ENCODE peak calls at places on chromosome 6, in nine cellular contexts. N is BJ, G is Peyer's patch, D is suprapubic skin, B is left ventricle myocardium inferior, W is body of pancreas, U is right lobe of liver, O is stomach, F is PC-3. X is an unnamed sample. For H3K36me3, the result is how much of the 10 kb centered on the place peaks cover.

GRCh38 chr6:166760288-166760687 is 133.2 kb upstream of the RPS6KA2 start:
- DNase-seq in B (no peak), U (no peak), G (no peak), O (no peak), N (no peak), D (no peak), W (no peak), F (no peak), X (peak)

GRCh38 chr6:118542184-118542952 is 5.7 kb upstream of the PLN start:
- DNase-seq in G (no peak), D (no peak), N (peak), F (peak), U (no peak), O (no peak), W (no peak), B (no peak), X (no peak)

GRCh38 chr6:136723780-136724179 is 68.5 kb downstream of the MAP3K5 start:
- DNase-seq in D (no peak), N (no peak), U (no peak), W (peak), G (no peak), B (no peak), O (no peak), F (peak), X (no peak)

GRCh38 chr6:146289816-146290588 is 253.6 kb upstream of the RAB32 start:
- DNase-seq in B (no peak), U (no peak), D (no peak), F (peak), W (no peak), O (no peak), N (peak), G (no peak), X (peak)

GRCh38 chr6:53144802-53145201 is 3.8 kb downstream of the GCM1 start:
- DNase-seq in B (no peak), N (no peak), O (no peak), F (no peak), W (no peak), U (no peak), G (no peak), D (no peak), X (no peak)

GRCh38 chr6:113901482-113901881 is 44.3 kb downstream of the MARCKS start:
- DNase-seq in F (no peak), N (no peak), U (no peak), O (no peak), W (no peak), G (no peak), B (no peak), D (no peak), X (no peak)

GRCh38 chr6:145070791-145071190 is 664.5 kb downstream of the EPM2A start:
- DNase-seq in F (peak), U (no peak), B (no peak), W (no peak), D (no peak), O (no peak), G (no peak), N (peak), X (no peak)

GRCh38 chr6:21679761-21680265 is 86.3 kb downstream of the SOX4 start:
- DNase-seq in F (peak), B (no peak), W (peak), G (no peak), U (no peak), D (no peak), N (peak), O (no peak), X (no peak)

GRCh38 chr6:87875781-87876180 is 171.9 kb upstream of the SPACA1 start:
- DNase-seq in N (no peak), F (peak), D (no peak), G (no peak), O (no peak), B (no peak), W (no peak), U (no peak), X (no peak)

GRCh38 chr6:79601020-79601609 is 30.0 kb upstream of the SH3BGRL2 start:
- DNase-seq in D (no peak), U (no peak), O (no peak), G (no peak), N (peak), F (peak), B (no peak), W (no peak), X (no peak)

GRCh38 chr6:5992551-5993225 is 14.0 kb downstream of the NRN1 start:
- DNase-seq in U (no peak), N (no peak), D (no peak), B (no peak), W (no peak), G (no peak), O (no peak), F (no peak), X (no peak)

GRCh38 chr6:10733151-10733715 is 10.4 kb downstream of the TMEM14C start:
- DNase-seq in D (no peak), G (no peak), W (no peak), U (no peak), F (no peak), O (no peak), B (no peak), N (no peak), X (no peak)

GRCh38 chr6:1470040-1470439 is 80.7 kb downstream of the FOXF2 start:
- DNase-seq in F (no peak), O (no peak), W (no peak), D (no peak), N (no peak), G (no peak), U (no peak), B (no peak), X (no peak)

GRCh38 chr6:11283629-11284028 is 51.2 kb upstream of the NEDD9 start:
- DNase-seq in D (no peak), G (no peak), B (no peak), O (no peak), U (no peak), W (no peak), N (no peak), F (no peak), X (no peak)

GRCh38 chr6:170286246-170286933 is 4.5 kb downstream of the DLL1 start:
- DNase-seq in F (no peak), G (peak), U (no peak), W (peak), N (no peak), B (peak), D (no peak), O (peak), X (peak)

GRCh38 chr6:22153384-22154158 is 143.3 kb downstream of the PRL start:
- DNase-seq in W (no peak), O (no peak), F (no peak), G (no peak), B (no peak), D (no peak), U (no peak), N (no peak), X (no peak)

GRCh38 chr6:49980898-49981297 is 11.5 kb upstream of the DEFB113 start:
- DNase-seq in B (no peak), O (no peak), U (no peak), F (no peak), G (no peak), D (no peak), N (no peak), W (no peak), X (no peak)

GRCh38 chr6:71889366-71889765 is 3.0 kb downstream of the RIMS1 start:
- DNase-seq in F (no peak), B (no peak), N (no peak), W (no peak), G (no peak), U (no peak), D (no peak), O (no peak), X (no peak)

GRCh38 chr6:136415351-136416005 is 125.8 kb upstream of the BCLAF1 start:
- DNase-seq in U (no peak), W (no peak), D (no peak), O (no peak), F (no peak), B (no peak), N (no peak), G (no peak), X (no peak)

GRCh38 chr6:2857580-2858337 is 16.1 kb upstream of the SERPINB1 start:
- DNase-seq in W (no peak), G (peak), U (peak), F (peak), O (no peak), B (peak), N (no peak), D (no peak), X (no peak)

GRCh38 chr6:133748628-133749027 is 140.3 kb upstream of the TCF21 start:
- DNase-seq in U (no peak), D (no peak), N (no peak), W (no peak), B (no peak), F (no peak), O (no peak), G (no peak), X (no peak)

GRCh38 chr6:37103169-37104039 is 66.5 kb upstream of the PIM1 start:
- DNase-seq in W (peak), G (peak), O (peak), B (peak), N (no peak), U (peak), D (peak), F (peak), X (peak)

GRCh38 chr6:44462797-44463770 is 75.6 kb downstream of the CDC5L start:
- DNase-seq in F (no peak), O (no peak), W (no peak), D (no peak), B (no peak), G (no peak), U (no peak), N (no peak), X (no peak)

GRCh38 chr6:150310539-150310938 is 58.3 kb upstream of the IYD start:
- DNase-seq in F (no peak), G (no peak), N (no peak), O (no peak), U (no peak), W (no peak), D (no peak), B (no peak), X (no peak)

GRCh38 chr6:141682391-141682790 is 450.3 kb upstream of the GJE1 start:
- DNase-seq in B (no peak), O (no peak), N (no peak), U (no peak), W (no peak), F (peak), G (no peak), D (no peak), X (no peak)

GRCh38 chr6:150738092-150738625 is 127.3 kb upstream of the MTHFD1L start:
- DNase-seq in D (no peak), U (no peak), O (no peak), B (no peak), N (no peak), W (no peak), F (no peak), G (no peak), X (no peak)

GRCh38 chr6:42010185-42010872 is 40.0 kb upstream of the TAF8 start:
- DNase-seq in W (no peak), O (peak), B (no peak), F (no peak), G (no peak), D (no peak), N (no peak), U (no peak), X (no peak)

DNA sequence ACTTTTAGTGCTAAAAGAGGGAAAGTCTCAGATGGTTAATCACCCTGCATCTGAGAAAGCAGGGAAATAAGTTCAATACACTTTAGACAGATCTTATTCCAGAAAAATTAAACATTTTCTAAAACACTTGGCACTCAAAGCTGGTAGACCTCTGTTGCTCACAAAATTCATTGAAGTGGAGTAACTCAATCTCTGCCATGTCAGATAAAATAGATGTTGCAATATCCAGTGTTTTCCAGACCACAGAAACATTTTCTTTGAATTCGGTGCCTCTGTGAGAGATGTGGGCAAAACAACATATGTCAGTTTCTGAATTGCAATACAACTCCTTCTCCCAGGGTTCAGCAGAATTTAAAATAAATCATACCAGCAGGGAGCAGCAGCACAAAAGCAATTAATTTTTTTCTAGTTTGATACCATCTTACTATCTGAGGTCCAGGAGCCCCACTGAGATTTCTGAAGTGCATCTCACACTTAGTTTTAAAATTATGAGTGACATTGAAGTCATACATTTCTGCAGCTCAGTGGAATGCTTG is 11.3 kb upstream of the PKHD1 start:
- DNase-seq in U (no peak), G (no peak), D (no peak), W (no peak), N (no peak), B (no peak), F (peak), O (no peak), X (no peak)
- TF ChIP-seq CTCF in U (no peak), G (no peak), D (no peak), W (no peak), N (no peak), B (no peak), F (peak), O (no peak), X (no peak)

DNA sequence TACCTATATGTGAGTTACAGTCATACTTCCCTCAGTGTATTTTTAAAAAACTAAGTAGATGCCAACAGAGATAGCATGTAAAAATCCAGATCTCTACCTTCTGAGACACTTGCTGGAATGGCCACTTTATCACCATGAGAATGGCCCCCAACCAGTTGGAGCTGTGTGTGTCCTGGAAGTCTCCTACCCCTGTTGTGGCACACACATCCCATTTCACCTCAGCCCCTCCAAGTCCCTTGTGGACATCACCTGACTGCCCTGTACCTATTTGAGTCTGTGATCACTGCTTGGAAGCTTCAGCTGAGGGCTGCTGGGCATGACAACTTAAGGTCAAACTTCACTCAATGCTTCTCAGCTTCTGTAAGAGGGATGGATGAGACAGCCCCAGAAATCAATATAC is 24.1 kb downstream of the MOCS1 start:
- DNase-seq in W (no peak), D (no peak), G (no peak), N (no peak), U (no peak), F (no peak), B (no peak), O (no peak), X (no peak)
- H3K36me3 ChIP-seq in W (under half), D (under half), G (half or more), N (under half), U (under half), F (under half), B (half or more), O (under half), X (under half)

GRCh38 chr6:160041608-160042007 is 72.7 kb downstream of the IGF2R start:
- DNase-seq in W (peak), N (no peak), O (peak), G (no peak), B (peak), D (no peak), U (peak), F (peak), X (no peak)
- TF ChIP-seq CTCF in W (peak), N (peak), O (no peak), G (no peak), B (peak), D (peak), U (peak), F (peak), X (no peak)

DNA sequence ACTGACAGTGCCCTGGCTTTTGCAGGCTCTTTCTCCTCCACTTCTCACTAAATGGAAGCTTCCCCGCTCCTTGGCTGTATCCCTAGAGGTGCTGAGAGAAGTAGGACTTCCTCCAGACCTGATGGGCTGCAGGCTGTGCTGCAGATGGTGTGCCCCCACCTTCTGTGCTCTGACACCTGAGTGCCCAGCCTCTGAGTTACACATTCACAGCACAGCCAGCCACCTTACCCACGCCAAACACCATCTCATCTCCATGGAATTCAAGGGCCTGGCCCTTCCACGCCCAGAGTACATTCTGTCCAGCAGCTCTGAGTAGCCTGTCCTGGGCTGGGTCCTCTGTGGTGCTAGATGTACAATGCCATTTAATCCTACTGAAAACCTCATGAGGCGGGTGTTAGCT is 5.3 kb downstream of the SFTA2 start:
- DNase-seq in W (peak), F (peak), N (no peak), O (peak), D (no peak), U (no peak), B (no peak), G (peak), X (no peak)
- H3K36me3 ChIP-seq in W (under half), F (under half), N (under half), O (under half), D (half or more), U (under half), B (under half), G (half or more), X (under half)

DNA sequence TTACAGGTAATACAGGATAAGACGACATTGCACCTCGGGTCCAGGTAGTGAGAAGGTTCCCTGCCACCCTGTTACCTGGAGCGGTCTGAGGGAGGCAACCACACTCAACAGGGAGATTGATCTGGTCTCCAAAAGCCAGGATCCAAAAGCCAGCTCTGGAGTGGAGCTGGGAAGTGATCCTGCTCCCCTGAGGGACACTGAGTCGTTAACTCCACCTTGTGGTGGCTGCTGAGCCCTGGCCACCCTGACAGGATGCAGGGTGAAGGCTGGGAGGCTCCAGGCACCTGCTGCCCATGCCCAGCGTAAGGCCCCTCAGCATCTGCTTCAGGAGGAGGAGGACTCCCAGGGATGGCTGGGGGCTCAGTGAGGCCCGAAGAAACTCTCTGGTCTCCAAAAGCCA is 38.7 kb upstream of the SLC22A2 start:
- DNase-seq in G (peak), B (no peak), O (no peak), W (no peak), F (peak), D (no peak), N (no peak), U (peak), X (peak)
- TF ChIP-seq CTCF in G (no peak), B (no peak), O (no peak), W (no peak), F (peak), D (no peak), N (no peak), U (peak), X (no peak)